ENCODE peak calls at places on chromosomes 1 and 21, in seven cellular contexts. One of them, this sample, is unnamed.

GRCh38 chr1:227905573-227906487 is 41.9 kb downstream of the WNT9A start:
- DNase-seq in IMR-90: no peak
- DNase-seq in mesenchymal stem cell: no peak
- DNase-seq in neuronal stem cell: no peak
- DNase-seq in PC-3: no peak
- DNase-seq in fibroblast of lung: no peak
- DNase-seq in MM.1S: no peak
- DNase-seq in this sample: no peak

GRCh38 chr1:115495603-115496002 is 146.2 kb upstream of the VANGL1 start:
- DNase-seq in IMR-90: peak; percentile 55
- DNase-seq in mesenchymal stem cell: peak; percentile 28
- DNase-seq in neuronal stem cell: no peak
- DNase-seq in PC-3: peak; percentile 60
- DNase-seq in fibroblast of lung: peak; percentile 13
- DNase-seq in MM.1S: no peak
- DNase-seq in this sample: peak; percentile 68

GRCh38 chr1:245290836-245291235 is 136.1 kb downstream of the KIF26B start:
- DNase-seq in IMR-90: no peak
- DNase-seq in mesenchymal stem cell: peak; percentile 77
- DNase-seq in neuronal stem cell: no peak
- DNase-seq in PC-3: no peak
- DNase-seq in fibroblast of lung: peak; percentile 34
- DNase-seq in MM.1S: no peak
- DNase-seq in this sample: peak; percentile 26

GRCh38 chr1:117803318-117803717 is 126.1 kb downstream of the GDAP2 start:
- DNase-seq in IMR-90: peak; percentile 68
- DNase-seq in mesenchymal stem cell: no peak
- DNase-seq in neuronal stem cell: no peak
- DNase-seq in PC-3: no peak
- DNase-seq in fibroblast of lung: peak; percentile 28
- DNase-seq in MM.1S: no peak
- DNase-seq in this sample: peak; percentile 49

GRCh38 chr1:186212574-186213224 is 162.4 kb downstream of the TPR start:
- DNase-seq in IMR-90: peak; percentile 97
- DNase-seq in mesenchymal stem cell: peak; percentile 88
- DNase-seq in neuronal stem cell: peak; percentile 79
- DNase-seq in PC-3: peak; percentile 82
- DNase-seq in fibroblast of lung: peak; percentile 94
- DNase-seq in MM.1S: peak; percentile 71
- DNase-seq in this sample: peak; percentile 94

GRCh38 chr1:215146252-215146975 is 63.9 kb downstream of the KCNK2 start:
- DNase-seq in IMR-90: peak; percentile 64
- DNase-seq in mesenchymal stem cell: peak; percentile 39
- DNase-seq in neuronal stem cell: no peak
- DNase-seq in PC-3: peak; percentile 82
- DNase-seq in fibroblast of lung: peak; percentile 70
- DNase-seq in MM.1S: no peak
- DNase-seq in this sample: peak; percentile 66

GRCh38 chr1:59071289-59071688 is 225.6 kb upstream of the FGGY start:
- DNase-seq in IMR-90: no peak
- DNase-seq in mesenchymal stem cell: no peak
- DNase-seq in neuronal stem cell: no peak
- DNase-seq in PC-3: no peak
- DNase-seq in fibroblast of lung: no peak
- DNase-seq in MM.1S: peak; percentile 51
- DNase-seq in this sample: no peak

GRCh38 chr1:234433563-234434285 is 45.3 kb downstream of the TARBP1 start:
- DNase-seq in IMR-90: peak; percentile 81
- DNase-seq in mesenchymal stem cell: peak; percentile 12
- DNase-seq in neuronal stem cell: no peak
- DNase-seq in PC-3: peak; percentile 81
- DNase-seq in fibroblast of lung: no peak
- DNase-seq in MM.1S: no peak
- DNase-seq in this sample: peak; percentile 52

GRCh38 chr1:41371630-41372599 is 10.7 kb downstream of the FOXO6 start:
- DNase-seq in IMR-90: no peak
- DNase-seq in mesenchymal stem cell: no peak
- DNase-seq in neuronal stem cell: no peak
- DNase-seq in PC-3: no peak
- DNase-seq in fibroblast of lung: peak; percentile 28
- DNase-seq in MM.1S: no peak
- DNase-seq in this sample: peak; percentile 39

GRCh38 chr1:208538587-208538986 is 294.4 kb upstream of the PLXNA2 start:
- DNase-seq in IMR-90: no peak
- DNase-seq in mesenchymal stem cell: no peak
- DNase-seq in neuronal stem cell: no peak
- DNase-seq in PC-3: no peak
- DNase-seq in fibroblast of lung: no peak
- DNase-seq in MM.1S: no peak
- DNase-seq in this sample: no peak

GRCh38 chr1:111660204-111661150 is 40.9 kb downstream of the RAP1A start:
- DNase-seq in IMR-90: peak; percentile 11
- DNase-seq in mesenchymal stem cell: no peak
- DNase-seq in neuronal stem cell: no peak
- DNase-seq in PC-3: no peak
- DNase-seq in fibroblast of lung: peak; percentile 28
- DNase-seq in MM.1S: no peak
- DNase-seq in this sample: no peak

GRCh38 chr1:235075121-235075954 is 53.3 kb downstream of the TOMM20 start:
- DNase-seq in IMR-90: peak; percentile 97
- DNase-seq in mesenchymal stem cell: peak; percentile 96
- DNase-seq in neuronal stem cell: no peak
- DNase-seq in PC-3: peak; percentile 91
- DNase-seq in fibroblast of lung: peak; percentile 67
- DNase-seq in MM.1S: peak; percentile 95
- DNase-seq in this sample: peak; percentile 82

GRCh38 chr1:18936814-18937481 is 19.5 kb downstream of the IFFO2 start:
- DNase-seq in IMR-90: no peak
- DNase-seq in mesenchymal stem cell: no peak
- DNase-seq in neuronal stem cell: no peak
- DNase-seq in PC-3: no peak
- DNase-seq in fibroblast of lung: no peak
- DNase-seq in MM.1S: no peak
- DNase-seq in this sample: no peak
- H3K4me1 ChIP-seq in IMR-90: peaks cover 48% of the 10 kb centered on the region
- H3K4me1 ChIP-seq in mesenchymal stem cell: peaks cover 66% of the 10 kb centered on the region
- H3K4me1 ChIP-seq in neuronal stem cell: peaks cover 23% of the 10 kb centered on the region
- H3K4me1 ChIP-seq in PC-3: peaks cover 41% of the 10 kb centered on the region
- H3K4me1 ChIP-seq in fibroblast of lung: peaks cover 18% of the 10 kb centered on the region
- H3K4me1 ChIP-seq in MM.1S: no peaks in the 10 kb centered on the region
- H3K4me1 ChIP-seq in this sample: peaks cover 22% of the 10 kb centered on the region

GRCh38 chr1:2252423-2252822 is 24.3 kb downstream of the SKI start:
- DNase-seq in IMR-90: no peak
- DNase-seq in mesenchymal stem cell: no peak
- DNase-seq in neuronal stem cell: no peak
- DNase-seq in PC-3: no peak
- DNase-seq in fibroblast of lung: no peak
- DNase-seq in MM.1S: no peak
- DNase-seq in this sample: no peak

GRCh38 chr1:2255420-2256369 is 27.6 kb downstream of the SKI start:
- DNase-seq in IMR-90: peak; percentile 73
- DNase-seq in mesenchymal stem cell: peak; percentile 86
- DNase-seq in neuronal stem cell: no peak
- DNase-seq in PC-3: peak; percentile 59
- DNase-seq in fibroblast of lung: peak; percentile 71
- DNase-seq in MM.1S: peak; percentile 73
- DNase-seq in this sample: peak; percentile 32

GRCh38 chr1:2255047-2255419 is 26.9 kb downstream of the SKI start:
- DNase-seq in IMR-90: no peak
- DNase-seq in mesenchymal stem cell: no peak
- DNase-seq in neuronal stem cell: no peak
- DNase-seq in PC-3: no peak
- DNase-seq in fibroblast of lung: no peak
- DNase-seq in MM.1S: no peak
- DNase-seq in this sample: no peak

GRCh38 chr1:2253036-2253796 is 25.1 kb downstream of the SKI start:
- DNase-seq in IMR-90: no peak
- DNase-seq in mesenchymal stem cell: no peak
- DNase-seq in neuronal stem cell: no peak
- DNase-seq in PC-3: no peak
- DNase-seq in fibroblast of lung: no peak
- DNase-seq in MM.1S: no peak
- DNase-seq in this sample: no peak

DNA sequence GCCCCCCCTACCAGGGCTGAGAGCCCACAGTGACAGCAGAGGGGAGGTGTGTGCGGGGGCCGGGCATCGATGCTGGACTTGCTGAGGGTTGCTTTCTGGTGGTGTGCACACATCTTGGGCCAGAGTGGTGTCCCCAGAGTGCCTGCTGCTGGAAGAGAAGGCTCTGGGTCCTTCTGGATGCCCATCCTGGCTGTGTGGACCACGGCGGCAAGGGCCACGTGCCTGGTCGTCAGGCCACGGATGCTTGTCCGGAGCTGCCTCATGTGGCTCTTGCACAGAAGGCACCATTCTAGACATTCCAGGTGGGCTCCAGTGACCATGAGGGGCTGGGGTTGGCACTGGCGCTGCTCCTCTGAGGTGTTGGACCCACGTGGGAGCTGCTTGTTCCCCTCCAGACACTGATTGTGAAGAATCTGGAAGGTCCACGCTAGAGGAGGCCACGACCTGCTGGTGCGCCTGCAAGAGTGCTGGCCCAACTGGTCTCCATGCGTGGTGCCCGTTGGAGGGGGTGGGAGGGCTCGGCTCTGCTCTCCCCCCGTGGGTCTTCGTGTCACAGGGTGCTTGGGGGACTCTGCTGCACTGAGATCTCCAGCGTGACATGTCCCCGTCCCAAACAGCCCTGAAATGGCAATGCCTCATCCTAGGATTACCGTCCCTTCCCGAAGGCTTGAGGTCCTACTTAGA is 25.8 kb downstream of the SKI start:
- DNase-seq in IMR-90: no peak
- DNase-seq in mesenchymal stem cell: no peak
- DNase-seq in neuronal stem cell: no peak
- DNase-seq in PC-3: no peak
- DNase-seq in fibroblast of lung: no peak
- DNase-seq in MM.1S: no peak
- DNase-seq in this sample: no peak
- H3K9ac ChIP-seq in IMR-90: no peak overlapping the region
- H3K9ac ChIP-seq in mesenchymal stem cell: no peak overlapping the region
- H3K9ac ChIP-seq in neuronal stem cell: no peak overlapping the region
- H3K9ac ChIP-seq in PC-3: no peak overlapping the region
- H3K9ac ChIP-seq in fibroblast of lung: no peak overlapping the region
- H3K9ac ChIP-seq in MM.1S: no peak overlapping the region
- H3K9ac ChIP-seq in this sample: no peak overlapping the region

GRCh38 chr1:99806882-99807281 is 40.4 kb upstream of the FRRS1 start:
- DNase-seq in IMR-90: no peak
- DNase-seq in mesenchymal stem cell: no peak
- DNase-seq in neuronal stem cell: no peak
- DNase-seq in PC-3: no peak
- DNase-seq in fibroblast of lung: no peak
- DNase-seq in MM.1S: no peak
- DNase-seq in this sample: no peak
- H3K4me1 ChIP-seq in IMR-90: no peaks in the 10 kb centered on the region
- H3K4me1 ChIP-seq in mesenchymal stem cell: no peaks in the 10 kb centered on the region
- H3K4me1 ChIP-seq in neuronal stem cell: no peaks in the 10 kb centered on the region
- H3K4me1 ChIP-seq in PC-3: peaks cover 10% of the 10 kb centered on the region
- H3K4me1 ChIP-seq in fibroblast of lung: no peaks in the 10 kb centered on the region
- H3K4me1 ChIP-seq in MM.1S: no peaks in the 10 kb centered on the region
- H3K4me1 ChIP-seq in this sample: peaks cover 5% of the 10 kb centered on the region

GRCh38 chr1:40248429-40248828 is 692 bp downstream of the TMCO2 start:
- DNase-seq in IMR-90: peak; percentile 13
- DNase-seq in mesenchymal stem cell: no peak
- DNase-seq in neuronal stem cell: no peak
- DNase-seq in PC-3: no peak
- DNase-seq in fibroblast of lung: no peak
- DNase-seq in MM.1S: no peak
- DNase-seq in this sample: no peak
- H3K9ac ChIP-seq in IMR-90: no peak overlapping the region
- H3K9ac ChIP-seq in mesenchymal stem cell: no peak overlapping the region
- H3K9ac ChIP-seq in neuronal stem cell: no peak overlapping the region
- H3K9ac ChIP-seq in PC-3: no peak overlapping the region
- H3K9ac ChIP-seq in fibroblast of lung: no peak overlapping the region
- H3K9ac ChIP-seq in MM.1S: no peak overlapping the region
- H3K9ac ChIP-seq in this sample: no peak overlapping the region

GRCh38 chr21:35011681-35012080 is 37.4 kb downstream of the RUNX1 start:
- DNase-seq in IMR-90: peak; percentile 70
- DNase-seq in mesenchymal stem cell: peak; percentile 56
- DNase-seq in neuronal stem cell: no peak
- DNase-seq in PC-3: peak; percentile 40
- DNase-seq in fibroblast of lung: peak; percentile 56
- DNase-seq in MM.1S: no peak
- DNase-seq in this sample: peak; percentile 64
- H3K4me1 ChIP-seq in IMR-90: peaks cover 3% of the 10 kb centered on the region
- H3K4me1 ChIP-seq in mesenchymal stem cell: no peaks in the 10 kb centered on the region
- H3K4me1 ChIP-seq in neuronal stem cell: peaks cover 1% of the 10 kb centered on the region
- H3K4me1 ChIP-seq in PC-3: peaks cover 21% of the 10 kb centered on the region
- H3K4me1 ChIP-seq in fibroblast of lung: no peaks in the 10 kb centered on the region
- H3K4me1 ChIP-seq in MM.1S: no peaks in the 10 kb centered on the region
- H3K4me1 ChIP-seq in this sample: no peaks in the 10 kb centered on the region

DNA sequence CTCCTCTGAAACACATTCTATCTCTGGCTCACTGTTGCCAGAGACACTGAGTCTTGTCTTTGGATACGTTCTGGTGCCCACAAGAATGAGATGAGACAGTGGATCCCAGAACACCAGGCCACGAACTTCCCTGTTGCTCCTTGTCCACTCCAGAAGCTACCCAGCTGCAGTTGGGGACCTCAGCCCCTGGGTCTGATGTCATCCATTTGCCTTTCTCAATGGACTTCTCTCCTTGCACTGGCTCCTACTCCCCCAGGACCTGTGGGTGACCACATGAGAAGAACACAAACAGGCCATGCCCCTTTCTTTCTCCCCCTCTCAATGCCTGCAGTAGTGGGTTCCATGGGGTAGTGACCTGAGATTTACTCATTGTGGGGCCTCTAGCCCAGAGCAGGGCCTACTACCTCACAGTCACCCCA is 5.9 kb downstream of the NBPF1 start:
- DNase-seq in IMR-90: no peak
- DNase-seq in mesenchymal stem cell: no peak
- DNase-seq in neuronal stem cell: no peak
- DNase-seq in PC-3: no peak
- DNase-seq in fibroblast of lung: no peak
- DNase-seq in MM.1S: no peak
- DNase-seq in this sample: no peak
- H3K9ac ChIP-seq in IMR-90: no peak overlapping the region
- H3K9ac ChIP-seq in mesenchymal stem cell: no peak overlapping the region
- H3K9ac ChIP-seq in neuronal stem cell: no peak overlapping the region
- H3K9ac ChIP-seq in PC-3: peak overlapping the region; percentile 50
- H3K9ac ChIP-seq in fibroblast of lung: no peak overlapping the region
- H3K9ac ChIP-seq in MM.1S: no peak overlapping the region
- H3K9ac ChIP-seq in this sample: no peak overlapping the region

GRCh38 chr1:9345471-9345870 is 52.8 kb downstream of the SPSB1 start:
- DNase-seq in IMR-90: no peak
- DNase-seq in mesenchymal stem cell: no peak
- DNase-seq in neuronal stem cell: no peak
- DNase-seq in PC-3: no peak
- DNase-seq in fibroblast of lung: no peak
- DNase-seq in MM.1S: no peak
- DNase-seq in this sample: no peak

GRCh38 chr1:9344426-9345200 is 51.9 kb downstream of the SPSB1 start:
- DNase-seq in IMR-90: no peak
- DNase-seq in mesenchymal stem cell: no peak
- DNase-seq in neuronal stem cell: no peak
- DNase-seq in PC-3: no peak
- DNase-seq in fibroblast of lung: no peak
- DNase-seq in MM.1S: no peak
- DNase-seq in this sample: no peak

GRCh38 chr1:9341301-9341845 is 48.7 kb downstream of the SPSB1 start:
- DNase-seq in IMR-90: no peak
- DNase-seq in mesenchymal stem cell: no peak
- DNase-seq in neuronal stem cell: no peak
- DNase-seq in PC-3: no peak
- DNase-seq in fibroblast of lung: no peak
- DNase-seq in MM.1S: no peak
- DNase-seq in this sample: no peak

GRCh38 chr1:9340864-9341263 is 48.2 kb downstream of the SPSB1 start:
- DNase-seq in IMR-90: no peak
- DNase-seq in mesenchymal stem cell: no peak
- DNase-seq in neuronal stem cell: no peak
- DNase-seq in PC-3: no peak
- DNase-seq in fibroblast of lung: no peak
- DNase-seq in MM.1S: no peak
- DNase-seq in this sample: no peak

GRCh38 chr1:9343269-9343668 is 50.6 kb downstream of the SPSB1 start:
- DNase-seq in IMR-90: no peak
- DNase-seq in mesenchymal stem cell: no peak
- DNase-seq in neuronal stem cell: no peak
- DNase-seq in PC-3: no peak
- DNase-seq in fibroblast of lung: no peak
- DNase-seq in MM.1S: no peak
- DNase-seq in this sample: no peak
- H3K4me1 ChIP-seq in IMR-90: peaks cover 9% of the 10 kb centered on the region
- H3K4me1 ChIP-seq in mesenchymal stem cell: peaks cover 46% of the 10 kb centered on the region
- H3K4me1 ChIP-seq in neuronal stem cell: peaks cover 12% of the 10 kb centered on the region
- H3K4me1 ChIP-seq in PC-3: no peaks in the 10 kb centered on the region
- H3K4me1 ChIP-seq in fibroblast of lung: no peaks in the 10 kb centered on the region
- H3K4me1 ChIP-seq in MM.1S: no peaks in the 10 kb centered on the region
- H3K4me1 ChIP-seq in this sample: peaks cover 40% of the 10 kb centered on the region